ENCODE peak calls at places on chromosomes 13 and 19, in eight cellular contexts. One of them, this sample, is unnamed.

GRCh38 chr19:2246801-2247361 is 2.2 kb upstream of the AMH start:
- DNase-seq in neural progenitor cell: no peak
- DNase-seq in cardiac fibroblast: peak
- DNase-seq in GM12864: no peak
- DNase-seq in pancreas: peak
- DNase-seq in heart left ventricle: peak
- DNase-seq in mammary epithelial cell: no peak
- DNase-seq in colonic mucosa: no peak
- DNase-seq in this sample: peak

GRCh38 chr13:23654111-23655110 is 84.2 kb downstream of the TNFRSF19 start:
- DNase-seq in neural progenitor cell: no peak
- DNase-seq in cardiac fibroblast: peak
- DNase-seq in GM12864: no peak
- DNase-seq in pancreas: no peak
- DNase-seq in heart left ventricle: peak
- DNase-seq in mammary epithelial cell: peak
- DNase-seq in colonic mucosa: no peak
- DNase-seq in this sample: peak

GRCh38 chr19:11339254-11340098 is at the start of gene RAB3D:
- DNase-seq in neural progenitor cell: peak
- DNase-seq in cardiac fibroblast: peak
- DNase-seq in GM12864: peak
- DNase-seq in pancreas: peak
- DNase-seq in heart left ventricle: peak
- DNase-seq in mammary epithelial cell: peak
- DNase-seq in colonic mucosa: peak
- DNase-seq in this sample: peak

GRCh38 chr19:37997911-37998344 is 90.9 kb downstream of the SIPA1L3 start:
- DNase-seq in neural progenitor cell: no peak
- DNase-seq in cardiac fibroblast: peak
- DNase-seq in GM12864: no peak
- DNase-seq in pancreas: peak
- DNase-seq in heart left ventricle: no peak
- DNase-seq in mammary epithelial cell: peak
- DNase-seq in colonic mucosa: no peak
- DNase-seq in this sample: peak

GRCh38 chr19:42693760-42694350 is 46.4 kb downstream of the PSG3 start:
- DNase-seq in neural progenitor cell: no peak
- DNase-seq in cardiac fibroblast: peak
- DNase-seq in GM12864: no peak
- DNase-seq in pancreas: peak
- DNase-seq in heart left ventricle: no peak
- DNase-seq in mammary epithelial cell: peak
- DNase-seq in colonic mucosa: no peak
- DNase-seq in this sample: peak

GRCh38 chr13:79349011-79349410 is 57.0 kb downstream of the RBM26 start:
- DNase-seq in neural progenitor cell: no peak
- DNase-seq in cardiac fibroblast: peak
- DNase-seq in GM12864: no peak
- DNase-seq in pancreas: no peak
- DNase-seq in heart left ventricle: no peak
- DNase-seq in mammary epithelial cell: no peak
- DNase-seq in colonic mucosa: no peak
- DNase-seq in this sample: no peak

GRCh38 chr13:109628251-109628699 is 158.1 kb downstream of the IRS2 start:
- DNase-seq in neural progenitor cell: no peak
- DNase-seq in cardiac fibroblast: peak
- DNase-seq in GM12864: no peak
- DNase-seq in pancreas: no peak
- DNase-seq in heart left ventricle: no peak
- DNase-seq in mammary epithelial cell: peak
- DNase-seq in colonic mucosa: no peak
- DNase-seq in this sample: peak

GRCh38 chr19:41500443-41500842 is 57.5 kb downstream of the ERICH4 start:
- DNase-seq in neural progenitor cell: no peak
- DNase-seq in cardiac fibroblast: no peak
- DNase-seq in GM12864: no peak
- DNase-seq in pancreas: no peak
- DNase-seq in heart left ventricle: no peak
- DNase-seq in mammary epithelial cell: no peak
- DNase-seq in colonic mucosa: no peak
- DNase-seq in this sample: no peak

GRCh38 chr19:45103200-45103624 is 10.2 kb downstream of the PPP1R37 start:
- DNase-seq in neural progenitor cell: no peak
- DNase-seq in cardiac fibroblast: no peak
- DNase-seq in GM12864: no peak
- DNase-seq in pancreas: no peak
- DNase-seq in heart left ventricle: peak
- DNase-seq in mammary epithelial cell: no peak
- DNase-seq in colonic mucosa: no peak
- DNase-seq in this sample: peak

GRCh38 chr13:101811440-101811839 is 359.0 kb downstream of the ITGBL1 start:
- DNase-seq in neural progenitor cell: no peak
- DNase-seq in cardiac fibroblast: no peak
- DNase-seq in GM12864: no peak
- DNase-seq in pancreas: no peak
- DNase-seq in heart left ventricle: no peak
- DNase-seq in mammary epithelial cell: peak
- DNase-seq in colonic mucosa: no peak
- DNase-seq in this sample: no peak

GRCh38 chr19:46678110-46678732 is 17.2 kb upstream of the DACT3 start:
- DNase-seq in neural progenitor cell: peak
- DNase-seq in cardiac fibroblast: no peak
- DNase-seq in GM12864: peak
- DNase-seq in pancreas: peak
- DNase-seq in heart left ventricle: no peak
- DNase-seq in mammary epithelial cell: no peak
- DNase-seq in colonic mucosa: peak
- DNase-seq in this sample: no peak

GRCh38 chr19:36876993-36877938 is 26.6 kb downstream of the ZNF345 start:
- DNase-seq in neural progenitor cell: no peak
- DNase-seq in cardiac fibroblast: peak
- DNase-seq in GM12864: no peak
- DNase-seq in pancreas: no peak
- DNase-seq in heart left ventricle: no peak
- DNase-seq in mammary epithelial cell: no peak
- DNase-seq in colonic mucosa: no peak
- DNase-seq in this sample: no peak

GRCh38 chr13:94065741-94066140 is 413.7 kb downstream of the DCT start:
- DNase-seq in neural progenitor cell: no peak
- DNase-seq in cardiac fibroblast: peak
- DNase-seq in GM12864: no peak
- DNase-seq in pancreas: no peak
- DNase-seq in heart left ventricle: no peak
- DNase-seq in mammary epithelial cell: no peak
- DNase-seq in colonic mucosa: no peak
- DNase-seq in this sample: peak

GRCh38 chr13:30711837-30712236 is 23.5 kb upstream of the ALOX5AP start:
- DNase-seq in neural progenitor cell: no peak
- DNase-seq in cardiac fibroblast: no peak
- DNase-seq in GM12864: no peak
- DNase-seq in pancreas: no peak
- DNase-seq in heart left ventricle: no peak
- DNase-seq in mammary epithelial cell: no peak
- DNase-seq in colonic mucosa: no peak
- DNase-seq in this sample: no peak

GRCh38 chr13:46134961-46135522 is 30.2 kb upstream of the CPB2 start:
- DNase-seq in neural progenitor cell: peak
- DNase-seq in cardiac fibroblast: no peak
- DNase-seq in GM12864: no peak
- DNase-seq in pancreas: peak
- DNase-seq in heart left ventricle: no peak
- DNase-seq in mammary epithelial cell: peak
- DNase-seq in colonic mucosa: no peak
- DNase-seq in this sample: no peak

GRCh38 chr19:2415973-2416319 is 11.4 kb downstream of the TIMM13 start:
- DNase-seq in neural progenitor cell: no peak
- DNase-seq in cardiac fibroblast: no peak
- DNase-seq in GM12864: no peak
- DNase-seq in pancreas: no peak
- DNase-seq in heart left ventricle: no peak
- DNase-seq in mammary epithelial cell: no peak
- DNase-seq in colonic mucosa: no peak
- DNase-seq in this sample: no peak

GRCh38 chr13:37136187-37136586 is 30.7 kb upstream of the CSNK1A1L start:
- DNase-seq in neural progenitor cell: no peak
- DNase-seq in cardiac fibroblast: peak
- DNase-seq in GM12864: no peak
- DNase-seq in pancreas: no peak
- DNase-seq in heart left ventricle: no peak
- DNase-seq in mammary epithelial cell: no peak
- DNase-seq in colonic mucosa: no peak
- DNase-seq in this sample: no peak

GRCh38 chr13:102333320-102334181 is 68.3 kb downstream of the FGF14 start:
- DNase-seq in neural progenitor cell: peak
- DNase-seq in cardiac fibroblast: no peak
- DNase-seq in GM12864: no peak
- DNase-seq in pancreas: no peak
- DNase-seq in heart left ventricle: no peak
- DNase-seq in mammary epithelial cell: no peak
- DNase-seq in colonic mucosa: no peak
- DNase-seq in this sample: peak

DNA sequence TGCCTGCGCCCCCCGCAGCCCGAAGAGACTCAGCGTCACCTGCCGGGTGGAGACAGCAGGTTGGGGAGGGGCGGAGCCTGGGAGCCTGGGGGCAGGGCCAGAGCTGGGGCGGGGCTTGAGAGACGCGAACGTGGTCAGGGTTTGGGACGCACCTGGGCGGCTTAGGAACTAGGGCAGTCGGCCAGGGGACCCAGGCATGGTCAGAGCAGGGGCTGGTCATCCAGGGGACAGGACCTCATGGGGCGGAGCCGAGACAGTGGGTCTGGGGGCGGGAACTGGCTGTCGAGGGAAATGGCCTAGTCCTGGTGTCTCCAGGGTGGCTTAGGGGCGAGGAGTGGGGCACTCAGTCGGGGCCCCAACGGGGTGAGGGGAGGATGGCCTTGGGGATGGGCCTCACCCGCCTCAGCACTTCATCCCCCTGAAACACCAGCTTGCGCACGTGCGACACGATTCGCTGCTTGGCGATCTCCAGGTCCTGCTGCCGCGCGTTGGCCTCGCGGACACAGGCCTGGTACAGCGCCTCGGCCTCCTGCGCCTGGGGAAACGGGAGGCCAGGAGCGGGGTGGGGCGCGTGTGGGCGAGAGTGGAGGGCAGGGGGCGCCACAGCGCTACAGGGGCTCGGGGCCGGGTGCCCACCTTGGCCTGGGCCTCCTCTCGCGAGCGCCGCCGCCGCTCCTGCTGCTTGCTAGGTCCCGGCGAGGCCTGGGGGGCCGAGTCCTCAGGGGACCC is 5.8 kb downstream of the GMIP start:
- DNase-seq in neural progenitor cell: no peak
- DNase-seq in cardiac fibroblast: no peak
- DNase-seq in GM12864: no peak
- DNase-seq in pancreas: no peak
- DNase-seq in heart left ventricle: no peak
- DNase-seq in mammary epithelial cell: no peak
- DNase-seq in colonic mucosa: no peak
- DNase-seq in this sample: no peak
- TF ChIP-seq CTCF in neural progenitor cell: peak
- TF ChIP-seq CTCF in cardiac fibroblast: no peak
- TF ChIP-seq CTCF in GM12864: no peak
- TF ChIP-seq CTCF in pancreas: no peak
- TF ChIP-seq CTCF in heart left ventricle: no peak
- TF ChIP-seq CTCF in mammary epithelial cell: no peak
- TF ChIP-seq CTCF in colonic mucosa: no peak
- TF ChIP-seq CTCF in this sample: no peak

DNA sequence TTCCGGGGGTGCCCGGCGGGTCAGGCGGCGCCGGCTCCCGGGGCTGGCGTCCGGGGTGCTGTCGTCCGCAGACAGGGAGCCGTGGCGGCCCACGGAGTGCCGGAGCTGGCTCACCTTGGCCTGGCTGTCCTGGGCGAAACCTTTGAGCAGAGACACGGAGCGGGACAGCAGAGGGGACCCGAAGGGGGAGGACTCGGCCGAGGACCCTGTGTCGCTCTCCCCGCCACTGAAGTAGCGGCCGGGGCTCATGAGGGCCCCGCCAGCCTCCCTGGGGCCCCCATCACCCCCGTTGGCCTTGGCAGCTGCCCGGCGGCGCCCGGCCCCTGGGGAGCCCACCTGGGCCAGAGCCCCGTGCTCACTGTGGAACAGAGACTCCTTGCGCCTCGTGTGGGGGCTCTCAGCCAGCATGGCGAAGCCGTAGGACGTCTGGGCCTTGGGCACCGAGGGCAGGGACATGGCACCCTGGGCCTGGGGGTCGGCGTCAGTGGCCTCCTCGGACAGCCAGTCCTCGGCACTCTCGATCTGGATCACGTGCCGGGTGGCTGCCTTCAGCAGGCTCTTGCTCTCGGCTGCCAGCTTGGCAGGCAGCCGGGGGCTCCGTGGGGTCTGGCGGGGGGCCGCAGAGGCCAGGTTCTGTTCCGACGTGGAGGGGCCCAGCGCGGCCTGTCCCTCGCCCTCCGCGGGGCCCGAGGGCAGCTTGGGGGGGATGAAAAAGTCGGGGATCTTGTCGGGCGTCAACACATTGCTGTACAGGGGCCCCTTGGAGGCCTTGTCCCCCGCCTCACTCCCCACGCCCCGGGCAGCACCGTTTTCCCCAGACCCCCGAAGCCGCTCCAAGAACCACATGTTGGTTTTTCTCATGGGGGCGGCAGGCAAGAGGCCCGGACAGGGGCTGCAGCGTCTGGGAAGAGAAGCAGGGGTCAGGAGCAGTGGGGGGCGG is 1.2 kb downstream of the C2CD4C start:
- DNase-seq in neural progenitor cell: no peak
- DNase-seq in cardiac fibroblast: no peak
- DNase-seq in GM12864: no peak
- DNase-seq in pancreas: no peak
- DNase-seq in heart left ventricle: no peak
- DNase-seq in mammary epithelial cell: no peak
- DNase-seq in colonic mucosa: no peak
- DNase-seq in this sample: no peak
- H3K4me3 ChIP-seq in neural progenitor cell: peak
- H3K4me3 ChIP-seq in cardiac fibroblast: no peak
- H3K4me3 ChIP-seq in GM12864: no peak
- H3K4me3 ChIP-seq in pancreas: no peak
- H3K4me3 ChIP-seq in heart left ventricle: peak
- H3K4me3 ChIP-seq in mammary epithelial cell: no peak
- H3K4me3 ChIP-seq in colonic mucosa: no peak
- H3K4me3 ChIP-seq in this sample: no peak

DNA sequence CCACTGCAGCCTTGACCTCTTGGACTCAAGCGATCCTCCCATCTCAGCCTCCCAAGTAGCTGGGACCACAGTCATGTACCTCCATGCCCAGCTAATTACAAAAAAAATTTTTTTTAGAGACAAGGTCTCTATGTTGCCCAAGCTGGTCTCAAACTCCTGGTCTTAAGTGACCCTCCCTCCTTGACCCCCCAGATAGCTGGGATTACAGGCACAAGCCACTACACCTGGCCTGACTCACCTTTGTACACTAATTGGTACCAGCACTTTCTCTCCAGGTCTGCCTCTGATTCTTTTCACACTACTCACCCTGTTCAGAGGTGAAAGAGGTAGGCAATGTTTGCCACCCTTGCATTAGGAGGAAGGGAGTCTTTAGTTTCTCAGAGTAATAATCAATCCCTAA is 5.5 kb upstream of the EPS15L1 start:
- DNase-seq in neural progenitor cell: no peak
- DNase-seq in cardiac fibroblast: no peak
- DNase-seq in GM12864: no peak
- DNase-seq in pancreas: no peak
- DNase-seq in heart left ventricle: no peak
- DNase-seq in mammary epithelial cell: no peak
- DNase-seq in colonic mucosa: no peak
- DNase-seq in this sample: no peak
- TF ChIP-seq CTCF in neural progenitor cell: no peak
- TF ChIP-seq CTCF in cardiac fibroblast: no peak
- TF ChIP-seq CTCF in GM12864: no peak
- TF ChIP-seq CTCF in pancreas: no peak
- TF ChIP-seq CTCF in heart left ventricle: no peak
- TF ChIP-seq CTCF in mammary epithelial cell: no peak
- TF ChIP-seq CTCF in colonic mucosa: no peak
- TF ChIP-seq CTCF in this sample: no peak

GRCh38 chr19:1088419-1089066 is 6.6 kb downstream of the POLR2E start:
- DNase-seq in neural progenitor cell: no peak
- DNase-seq in cardiac fibroblast: no peak
- DNase-seq in GM12864: no peak
- DNase-seq in pancreas: peak
- DNase-seq in heart left ventricle: no peak
- DNase-seq in mammary epithelial cell: no peak
- DNase-seq in colonic mucosa: no peak
- DNase-seq in this sample: no peak
- H3K4me3 ChIP-seq in neural progenitor cell: no peak
- H3K4me3 ChIP-seq in cardiac fibroblast: no peak
- H3K4me3 ChIP-seq in GM12864: no peak
- H3K4me3 ChIP-seq in pancreas: no peak
- H3K4me3 ChIP-seq in heart left ventricle: no peak
- H3K4me3 ChIP-seq in mammary epithelial cell: no peak
- H3K4me3 ChIP-seq in colonic mucosa: no peak
- H3K4me3 ChIP-seq in this sample: no peak

This sample was measured in foreskin fibroblast.